ENCODE peak calls at places on chromosome 2, in five cellular contexts. Y is IMR-90, B is heart right ventricle, P is pancreas, L is nephron progenitor cell. X is an unnamed sample.

GRCh38 chr2:36770542-36771287 is 74.2 kb downstream of the VIT start:
- DNase-seq in Y (peak), L (peak), B (peak), P (no peak), X (peak)

GRCh38 chr2:67448648-67449047 is 51.5 kb downstream of the ETAA1 start:
- DNase-seq in B (no peak), P (no peak), L (no peak), Y (no peak), X (no peak)

GRCh38 chr2:32937602-32938450 is 8.9 kb upstream of the LTBP1 start:
- DNase-seq in L (no peak), P (no peak), Y (peak), B (no peak), X (peak)

GRCh38 chr2:237618449-237618848 is 8.9 kb upstream of the LRRFIP1 start:
- DNase-seq in Y (peak), L (no peak), B (no peak), P (no peak), X (peak)

GRCh38 chr2:3193423-3194330 is 183.9 kb downstream of the EIPR1 start:
- DNase-seq in B (no peak), L (no peak), Y (peak), P (no peak), X (no peak)

GRCh38 chr2:9821805-9822445 is 21.3 kb upstream of the TAF1B start:
- DNase-seq in P (no peak), B (no peak), L (no peak), Y (no peak), X (no peak)

GRCh38 chr2:206045251-206045650 is 40.7 kb downstream of the INO80D start:
- DNase-seq in Y (peak), B (no peak), L (no peak), P (no peak), X (no peak)

GRCh38 chr2:85823951-85824350 is 64.8 kb downstream of the ST3GAL5 start:
- DNase-seq in B (no peak), Y (no peak), L (no peak), P (no peak), X (no peak)

GRCh38 chr2:153645640-153646039 is 167.1 kb upstream of the RPRM start:
- DNase-seq in L (no peak), P (no peak), B (no peak), Y (no peak), X (no peak)

GRCh38 chr2:55080204-55080738 is 30.0 kb upstream of the RTN4 start:
- DNase-seq in B (no peak), Y (no peak), L (no peak), P (no peak), X (no peak)
- TF ChIP-seq CTCF in B (no peak), Y (no peak), L (no peak), P (no peak), X (no peak)

GRCh38 chr2:100997509-100998234 is 4.4 kb upstream of the RPL31 start:
- DNase-seq in L (no peak), B (no peak), P (no peak), Y (no peak), X (no peak)

GRCh38 chr2:100992262-100992661 is 9.8 kb upstream of the RPL31 start:
- DNase-seq in Y (no peak), B (no peak), P (no peak), L (no peak), X (no peak)

GRCh38 chr2:100993294-100993693 is 8.8 kb upstream of the RPL31 start:
- DNase-seq in L (no peak), Y (no peak), B (no peak), P (no peak), X (no peak)

GRCh38 chr2:100998235-100998573 is 3.9 kb upstream of the RPL31 start:
- DNase-seq in Y (no peak), B (no peak), L (no peak), P (no peak), X (no peak)

GRCh38 chr2:100995309-100996075 is 6.6 kb upstream of the RPL31 start:
- DNase-seq in P (no peak), L (no peak), Y (no peak), B (no peak), X (no peak)
- TF ChIP-seq CTCF in P (no peak), L (no peak), Y (no peak), B (no peak), X (no peak)

GRCh38 chr2:35116151-35116550 is 1239.4 kb upstream of the CRIM1 start:
- DNase-seq in P (no peak), B (no peak), Y (no peak), L (no peak), X (no peak)

DNA sequence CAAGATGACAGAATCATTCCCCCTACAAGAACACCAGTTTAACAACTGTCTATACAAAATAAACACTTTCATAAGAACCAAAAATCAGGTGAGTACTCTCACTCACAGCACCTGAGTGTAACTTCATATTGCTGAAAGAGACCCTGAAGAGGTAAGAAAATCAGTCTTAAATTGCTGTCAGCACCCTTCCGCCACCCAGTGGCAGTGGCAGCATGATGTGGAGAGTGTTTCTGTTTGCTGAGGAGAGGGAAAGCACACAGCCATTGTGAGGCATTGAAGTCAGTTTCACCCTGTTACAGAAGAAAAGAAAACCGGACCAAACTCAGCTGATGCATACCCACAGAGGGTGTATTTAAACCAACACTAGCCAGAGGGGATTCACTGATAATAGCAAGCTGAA is 1240.8 kb upstream of the CRIM1 start:
- DNase-seq in P (no peak), B (no peak), Y (no peak), L (no peak), X (no peak)
- TF ChIP-seq CTCF in P (no peak), B (peak), Y (no peak), L (no peak), X (no peak)

DNA sequence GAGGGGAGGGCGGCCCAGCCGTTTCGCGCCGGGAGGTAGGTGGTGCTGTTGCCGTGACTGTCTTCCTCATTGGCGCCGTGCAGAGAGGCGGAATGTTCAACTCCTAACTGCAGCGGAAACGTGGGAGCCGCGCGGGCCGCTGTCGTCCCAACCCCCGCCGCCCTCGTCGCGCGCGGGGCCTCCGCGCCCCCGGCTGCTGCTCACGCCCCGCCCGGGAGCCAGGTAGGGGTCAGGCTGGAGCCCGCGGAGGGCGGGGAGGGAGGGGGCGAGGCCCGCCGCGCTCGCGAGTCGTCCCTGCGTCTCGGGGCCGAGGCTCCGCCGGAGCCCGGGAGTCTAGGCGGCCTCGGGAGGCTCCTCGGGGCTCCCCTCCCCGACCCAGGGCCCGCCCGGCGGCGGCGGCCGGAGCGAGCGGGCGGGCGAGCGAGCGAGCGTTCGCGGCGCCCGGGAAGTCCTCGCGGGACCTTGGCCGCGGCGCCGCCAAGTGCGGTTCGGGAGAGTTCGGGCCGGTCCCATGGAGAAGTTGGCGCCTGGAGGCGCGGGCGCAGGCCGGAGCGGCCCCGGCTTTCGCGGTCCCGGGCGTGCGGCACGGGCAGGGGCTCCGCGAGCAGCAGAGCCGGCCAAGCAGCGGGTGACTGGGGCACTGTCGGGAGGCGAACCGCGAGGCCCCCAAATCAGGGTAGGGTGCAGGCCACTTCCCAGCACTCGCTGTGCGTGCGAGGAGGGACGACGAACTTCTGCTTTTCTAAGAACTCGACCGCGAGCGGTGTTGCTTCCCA is at the start of gene MAP3K20:
- DNase-seq in L (peak), B (peak), P (peak), Y (peak), X (peak)
- TF ChIP-seq CTCF in L (no peak), B (peak), P (peak), Y (peak), X (peak)

DNA sequence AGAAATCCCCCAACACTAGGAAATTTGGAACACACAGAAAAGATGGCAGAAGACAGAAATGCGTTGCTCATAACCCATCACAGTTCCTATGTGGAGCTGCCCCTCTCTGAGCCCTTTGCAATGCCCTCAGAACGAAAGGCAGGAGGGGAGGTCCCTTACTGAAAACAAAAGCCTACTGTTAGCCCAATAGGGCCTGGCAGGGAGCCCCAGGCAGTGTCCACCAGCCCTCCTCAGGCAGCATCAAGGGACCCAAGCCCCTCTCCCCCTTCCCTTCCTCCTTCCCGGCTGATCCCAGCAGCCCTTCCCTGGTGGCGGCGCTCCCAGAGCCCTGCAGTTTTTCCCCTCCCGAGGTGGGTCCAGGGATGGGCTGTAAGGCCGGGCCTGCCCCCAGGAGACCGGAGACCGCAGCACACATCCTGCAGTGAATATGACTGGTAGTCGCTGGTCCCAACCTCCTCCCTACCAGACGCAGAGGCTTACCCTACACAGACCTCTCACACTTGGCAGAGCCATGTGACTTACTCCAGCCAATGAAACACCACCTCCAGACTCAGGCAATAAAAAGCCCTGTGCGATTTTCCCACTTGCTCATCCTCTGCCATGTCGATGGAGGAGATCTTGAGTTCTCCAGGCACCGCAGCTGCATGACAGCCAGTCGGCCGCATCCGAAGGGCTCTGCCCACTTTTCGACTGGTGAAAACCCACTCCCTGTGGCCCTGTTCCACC is 19.4 kb upstream of the DUSP2 start:
- DNase-seq in B (no peak), Y (no peak), L (no peak), P (no peak), X (no peak)
- TF ChIP-seq CTCF in B (no peak), Y (no peak), L (no peak), P (no peak), X (no peak)

X was measured in fibroblast of the aortic adventitia.